ENCODE peak calls at places on chromosome 14, in five cellular contexts. One of them, this sample, is unnamed.

GRCh38 chr14:102293784-102294183 is 11.2 kb downstream of the MOK start:
- DNase-seq in progenitor cell of endocrine pancreas: no peak
- DNase-seq in H9: no peak
- DNase-seq in cardiac fibroblast: peak; percentile 75
- DNase-seq in NCI-H774: no peak
- DNase-seq in this sample: no peak

GRCh38 chr14:55348766-55349453 is 62.7 kb downstream of the ATG14 start:
- DNase-seq in progenitor cell of endocrine pancreas: no peak
- DNase-seq in H9: no peak
- DNase-seq in cardiac fibroblast: no peak
- DNase-seq in NCI-H774: no peak
- DNase-seq in this sample: no peak

GRCh38 chr14:38944691-38945090 is 158.3 kb downstream of the SEC23A start:
- DNase-seq in progenitor cell of endocrine pancreas: no peak
- DNase-seq in cardiac fibroblast: no peak
- DNase-seq in NCI-H774: no peak
- DNase-seq in H9: no peak
- DNase-seq in this sample: no peak

GRCh38 chr14:71354801-71355200 is 447.5 kb downstream of the PCNX1 start:
- DNase-seq in cardiac fibroblast: peak; percentile 63
- DNase-seq in H9: no peak
- DNase-seq in progenitor cell of endocrine pancreas: no peak
- DNase-seq in NCI-H774: no peak
- DNase-seq in this sample: peak; percentile 80

GRCh38 chr14:106843951-106844483 is 1317.6 kb downstream of the TMEM121 start:
- DNase-seq in NCI-H774: no peak
- DNase-seq in cardiac fibroblast: peak; percentile 40
- DNase-seq in progenitor cell of endocrine pancreas: no peak
- DNase-seq in H9: no peak
- DNase-seq in this sample: no peak

GRCh38 chr14:103854822-103855733 is 7.7 kb upstream of the PPP1R13B start:
- DNase-seq in cardiac fibroblast: no peak
- DNase-seq in progenitor cell of endocrine pancreas: peak; percentile 52
- DNase-seq in H9: peak; percentile 83
- DNase-seq in NCI-H774: peak; percentile 20
- DNase-seq in this sample: peak; percentile 88

GRCh38 chr14:50210074-50210473 is 21.3 kb downstream of the SOS2 start:
- DNase-seq in NCI-H774: no peak
- DNase-seq in cardiac fibroblast: no peak
- DNase-seq in H9: no peak
- DNase-seq in progenitor cell of endocrine pancreas: no peak
- DNase-seq in this sample: no peak

GRCh38 chr14:32473476-32473875 is 144.4 kb downstream of the AKAP6 start:
- DNase-seq in cardiac fibroblast: peak; percentile 38
- DNase-seq in NCI-H774: no peak
- DNase-seq in progenitor cell of endocrine pancreas: no peak
- DNase-seq in H9: no peak
- DNase-seq in this sample: peak; percentile 81

GRCh38 chr14:77000340-77001235 is 27.9 kb downstream of the IRF2BPL start:
- DNase-seq in NCI-H774: no peak
- DNase-seq in H9: no peak
- DNase-seq in cardiac fibroblast: peak; percentile 60
- DNase-seq in progenitor cell of endocrine pancreas: no peak
- DNase-seq in this sample: no peak

GRCh38 chr14:68666206-68666730 is 126.6 kb downstream of the ZFP36L1 start:
- DNase-seq in H9: no peak
- DNase-seq in progenitor cell of endocrine pancreas: no peak
- DNase-seq in NCI-H774: no peak
- DNase-seq in cardiac fibroblast: peak; percentile 28
- DNase-seq in this sample: peak; percentile 21

GRCh38 chr14:93184391-93185332 is at the start of the genes LYSET and MOAP1:
- DNase-seq in cardiac fibroblast: peak; percentile 82
- DNase-seq in NCI-H774: peak; percentile 84
- DNase-seq in progenitor cell of endocrine pancreas: peak; percentile 79
- DNase-seq in H9: peak; percentile 93
- DNase-seq in this sample: peak; percentile 95

GRCh38 chr14:34027990-34028490 is 77.2 kb upstream of the EGLN3 start:
- DNase-seq in progenitor cell of endocrine pancreas: no peak
- DNase-seq in cardiac fibroblast: no peak
- DNase-seq in NCI-H774: no peak
- DNase-seq in H9: no peak
- DNase-seq in this sample: no peak

GRCh38 chr14:83909507-83909906 is 1620.4 kb upstream of the FLRT2 start:
- DNase-seq in NCI-H774: no peak
- DNase-seq in progenitor cell of endocrine pancreas: no peak
- DNase-seq in cardiac fibroblast: peak; percentile 0
- DNase-seq in H9: no peak
- DNase-seq in this sample: no peak

This sample was measured in islet precursor cell.